ENCODE peak calls at places on chromosome 10, in six cellular contexts. C is spleen, Y is GM12892, J is transverse colon, T is HCT116, B is GM12891. P is an unnamed sample.

GRCh38 chr10:114279886-114280644 is 41.0 kb downstream of the VWA2 start:
- DNase-seq in C (peak), Y (no peak), J (no peak), T (no peak), B (no peak), P (no peak)

GRCh38 chr10:3787001-3787400 is 2.0 kb upstream of the KLF6 start:
- DNase-seq in C (no peak), Y (no peak), J (no peak), T (no peak), B (no peak), P (no peak)

GRCh38 chr10:62336404-62336803 is 37.8 kb upstream of the ZNF365 start:
- DNase-seq in C (no peak), Y (no peak), J (no peak), T (no peak), B (no peak), P (no peak)

GRCh38 chr10:88249450-88249849 is 333.7 kb downstream of the RNLS start:
- DNase-seq in C (no peak), Y (no peak), J (no peak), T (no peak), B (no peak), P (no peak)

GRCh38 chr10:103659674-103660363 is 166.3 kb downstream of the NEURL1 start:
- DNase-seq in C (peak), Y (peak), J (peak), T (no peak), B (peak), P (no peak)

GRCh38 chr10:62985807-62986525 is 147.2 kb upstream of the NRBF2 start:
- DNase-seq in C (no peak), Y (no peak), J (no peak), T (no peak), B (no peak), P (no peak)

GRCh38 chr10:31064334-31064733 is 32.7 kb upstream of the ZNF438 start:
- DNase-seq in C (no peak), Y (no peak), J (no peak), T (no peak), B (no peak), P (no peak)

GRCh38 chr10:127228195-127228785 is 31.9 kb upstream of the INSYN2A start:
- DNase-seq in C (no peak), Y (no peak), J (no peak), T (no peak), B (no peak), P (no peak)

GRCh38 chr10:130127612-130128607 is 8.3 kb upstream of the GLRX3 start:
- DNase-seq in C (no peak), Y (peak), J (peak), T (no peak), B (peak), P (no peak)

GRCh38 chr10:11865561-11865960 is 42.4 kb downstream of the PROSER2 start:
- DNase-seq in C (peak), Y (no peak), J (no peak), T (no peak), B (no peak), P (no peak)

GRCh38 chr10:11861811-11862210 is 38.7 kb downstream of the PROSER2 start:
- DNase-seq in C (peak), Y (no peak), J (no peak), T (no peak), B (no peak), P (no peak)

GRCh38 chr10:11861341-11861740 is 38.2 kb downstream of the PROSER2 start:
- DNase-seq in C (peak), Y (no peak), J (no peak), T (no peak), B (no peak), P (no peak)

GRCh38 chr10:11864727-11865126 is 41.6 kb downstream of the PROSER2 start:
- DNase-seq in C (no peak), Y (no peak), J (no peak), T (no peak), B (no peak), P (no peak)

GRCh38 chr10:11863353-11864105 is 40.4 kb downstream of the PROSER2 start:
- DNase-seq in C (peak), Y (peak), J (no peak), T (no peak), B (peak), P (no peak)
- TF ChIP-seq POLR2A in C (no peak), Y (no peak), J (no peak), T (no peak), B (no peak), P (no peak)

DNA sequence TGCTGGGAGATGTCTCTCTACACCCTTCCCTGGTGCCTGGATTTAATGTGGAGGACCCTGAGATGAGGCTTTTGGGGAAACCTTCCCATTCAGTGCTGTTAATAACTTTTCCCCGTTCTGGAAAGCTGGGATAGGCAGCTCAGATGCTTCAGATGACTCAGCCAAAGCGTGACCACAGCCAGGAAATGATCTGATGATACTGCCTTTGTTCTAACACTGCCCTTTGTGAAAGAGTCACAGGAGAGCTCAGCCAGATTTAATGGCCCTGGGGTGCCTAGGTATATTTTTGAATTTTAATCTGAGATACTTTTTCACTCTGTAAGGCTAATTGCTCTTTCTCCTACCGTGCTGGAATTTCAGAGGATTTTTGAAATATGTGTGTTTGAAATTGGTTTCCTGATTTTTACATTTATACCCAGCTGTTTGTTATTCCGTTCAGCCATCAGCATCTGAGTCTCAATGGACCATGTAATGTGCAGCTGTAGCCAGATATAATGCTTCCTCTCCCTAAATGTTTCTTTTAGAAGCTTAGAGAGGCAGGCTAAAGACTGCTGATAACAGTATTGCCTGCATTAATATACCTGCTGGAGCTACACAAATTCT is 17.7 kb downstream of the CELF2 start:
- DNase-seq in C (no peak), Y (no peak), J (peak), T (no peak), B (no peak), P (no peak)
- TF ChIP-seq POLR2AphosphoS5 in C (no peak), Y (no peak), J (no peak), T (no peak), B (no peak), P (no peak)

GRCh38 chr10:70671229-70671588 is 1.1 kb upstream of the ADAMTS14 start:
- DNase-seq in C (no peak), Y (no peak), J (no peak), T (no peak), B (no peak), P (no peak)

GRCh38 chr10:70669732-70670317 is 2.5 kb upstream of the ADAMTS14 start:
- DNase-seq in C (no peak), Y (no peak), J (no peak), T (no peak), B (no peak), P (no peak)

GRCh38 chr10:70672993-70673928 is 955 bp downstream of the ADAMTS14 start:
- DNase-seq in C (no peak), Y (no peak), J (no peak), T (no peak), B (no peak), P (no peak)

GRCh38 chr10:70672165-70672992 is at the start of gene ADAMTS14:
- DNase-seq in C (peak), Y (peak), J (peak), T (peak), B (peak), P (no peak)

DNA sequence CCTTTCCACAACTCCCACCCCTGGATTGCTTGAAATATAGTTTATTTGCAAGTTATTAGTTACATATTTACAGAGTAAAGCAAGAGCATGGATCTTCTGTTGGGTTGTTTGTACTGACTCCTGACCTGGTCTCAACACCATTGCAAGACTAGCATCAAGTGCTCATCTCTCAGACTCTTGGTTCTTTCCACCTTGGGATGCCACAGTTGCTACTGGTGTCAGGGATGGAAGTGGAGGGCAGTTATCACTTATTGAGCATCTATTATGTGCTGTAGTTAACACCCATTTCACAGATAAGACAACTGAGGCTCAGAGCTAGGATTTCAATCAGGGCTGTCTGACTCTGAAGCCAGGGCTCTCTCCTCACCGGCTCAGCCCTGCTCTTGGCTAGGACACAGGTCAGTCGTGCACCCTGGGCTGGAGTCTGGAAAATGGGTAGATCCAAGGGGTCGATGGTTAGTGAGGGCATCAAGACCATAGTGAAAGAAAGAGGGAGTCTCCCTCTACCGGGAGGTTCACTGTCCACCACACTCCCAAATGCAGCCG is 614 bp upstream of the ADAMTS14 start:
- DNase-seq in C (no peak), Y (no peak), J (no peak), T (no peak), B (no peak), P (no peak)
- TF ChIP-seq POLR2A in C (no peak), Y (no peak), J (no peak), T (no peak), B (no peak), P (no peak)

DNA sequence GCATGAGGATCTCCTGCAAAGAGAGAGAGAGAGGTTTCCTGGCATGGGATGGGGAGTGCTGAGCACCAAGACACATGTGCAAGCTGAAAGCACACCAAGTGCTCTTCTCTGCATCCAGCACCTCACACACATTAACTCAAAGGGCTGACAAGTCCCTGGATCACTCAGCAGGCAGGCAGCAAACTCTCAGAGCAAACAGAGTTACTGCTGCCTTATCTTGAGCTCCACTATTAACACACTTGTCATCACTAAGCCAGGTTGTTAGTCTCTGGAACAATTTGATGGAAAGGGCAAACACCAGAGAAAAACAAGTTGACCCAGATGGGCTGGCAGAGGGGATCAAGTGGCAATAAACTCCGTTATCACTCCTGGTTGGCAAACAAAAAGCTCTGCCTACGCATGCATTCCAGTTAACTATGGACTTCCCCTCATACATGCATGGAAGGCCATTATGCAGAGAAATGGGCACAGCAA is 349.9 kb downstream of the KCNMA1 start:
- DNase-seq in C (no peak), Y (no peak), J (no peak), T (no peak), B (no peak), P (no peak)
- TF ChIP-seq POLR2AphosphoS5 in C (no peak), Y (no peak), J (peak), T (no peak), B (no peak), P (no peak)

GRCh38 chr10:44878704-44879530 is 32.2 kb upstream of the TMEM72 start:
- DNase-seq in C (peak), Y (peak), J (peak), T (no peak), B (peak), P (no peak)
- TF ChIP-seq POLR2A in C (no peak), Y (no peak), J (no peak), T (no peak), B (no peak), P (no peak)

GRCh38 chr10:120945182-120945581 is 94.0 kb downstream of the WDR11 start:
- DNase-seq in C (no peak), Y (no peak), J (no peak), T (no peak), B (no peak), P (no peak)

GRCh38 chr10:120943542-120943941 is 92.4 kb downstream of the WDR11 start:
- DNase-seq in C (no peak), Y (no peak), J (no peak), T (no peak), B (no peak), P (peak)

GRCh38 chr10:120944586-120945125 is 93.5 kb downstream of the WDR11 start:
- DNase-seq in C (no peak), Y (no peak), J (no peak), T (no peak), B (no peak), P (no peak)

GRCh38 chr10:120946497-120946896 is 95.3 kb downstream of the WDR11 start:
- DNase-seq in C (no peak), Y (no peak), J (no peak), T (no peak), B (no peak), P (peak)

DNA sequence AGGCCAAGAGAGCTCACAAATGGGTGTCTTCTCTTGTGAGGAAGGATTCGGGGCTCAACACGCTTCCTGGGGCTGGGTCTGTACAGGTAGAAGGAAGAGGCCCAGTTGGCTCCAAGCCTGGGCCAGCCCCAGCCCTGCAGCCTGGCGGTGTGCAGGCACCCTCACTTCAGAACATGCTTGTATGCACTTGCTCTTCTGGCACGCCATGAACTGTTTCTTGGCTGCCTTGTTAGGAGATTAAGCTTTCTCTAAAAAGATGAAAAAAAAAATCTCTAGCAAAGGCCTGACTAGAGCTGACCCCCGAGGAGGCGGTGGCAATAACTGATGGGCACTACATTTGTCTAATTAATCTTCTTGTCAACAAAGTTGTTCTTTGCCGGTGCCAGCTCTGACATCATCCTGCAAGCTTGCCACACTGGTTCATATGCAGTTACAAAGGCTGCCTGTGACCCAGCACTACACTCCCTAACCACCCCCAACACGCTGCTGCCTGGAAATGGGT is 94.7 kb downstream of the WDR11 start:
- DNase-seq in C (no peak), Y (no peak), J (peak), T (no peak), B (no peak), P (peak)
- TF ChIP-seq POLR2AphosphoS5 in C (no peak), Y (no peak), J (no peak), T (no peak), B (no peak), P (peak)

GRCh38 chr10:33336606-33337334 is 2.3 kb upstream of the NRP1 start:
- DNase-seq in C (peak), Y (peak), J (peak), T (no peak), B (peak), P (no peak)
- TF ChIP-seq POLR2A in C (no peak), Y (no peak), J (no peak), T (no peak), B (no peak), P (no peak)

P was measured in vagina.